ENCODE peak calls at places on chromosomes 2 and 18, in seven cellular contexts. One of them, this sample, is unnamed.

GRCh38 chr2:37361994-37362698 is 17.7 kb downstream of the QPCT start:
- DNase-seq in GM12864: no peak
- DNase-seq in IMR-90: no peak
- DNase-seq in coronary artery: no peak
- DNase-seq in CD4-positive, alpha-beta memory T cell: no peak
- DNase-seq in activated naive CD8-positive, alpha-beta T cell treated with anti-CD3 and anti-CD28 coated beads, Interleukin-2, amount 10 ng/mL, durations not matched to agents 7 days and 5 days: no peak
- DNase-seq in heart right ventricle: no peak
- DNase-seq in this sample: no peak

GRCh38 chr2:55550368-55551102 is 31.0 kb downstream of the CFAP36 start:
- DNase-seq in GM12864: no peak
- DNase-seq in IMR-90: peak
- DNase-seq in coronary artery: no peak
- DNase-seq in CD4-positive, alpha-beta memory T cell: no peak
- DNase-seq in activated naive CD8-positive, alpha-beta T cell treated with anti-CD3 and anti-CD28 coated beads, Interleukin-2, amount 10 ng/mL, durations not matched to agents 7 days and 5 days: no peak
- DNase-seq in heart right ventricle: no peak
- DNase-seq in this sample: no peak

GRCh38 chr2:26238301-26238958 is 6.0 kb downstream of the HADHA start:
- DNase-seq in GM12864: no peak
- DNase-seq in IMR-90: peak
- DNase-seq in coronary artery: no peak
- DNase-seq in CD4-positive, alpha-beta memory T cell: no peak
- DNase-seq in activated naive CD8-positive, alpha-beta T cell treated with anti-CD3 and anti-CD28 coated beads, Interleukin-2, amount 10 ng/mL, durations not matched to agents 7 days and 5 days: no peak
- DNase-seq in heart right ventricle: no peak
- DNase-seq in this sample: no peak

GRCh38 chr2:151363709-151364108 is 6.3 kb downstream of the TNFAIP6 start:
- DNase-seq in GM12864: peak
- DNase-seq in IMR-90: no peak
- DNase-seq in coronary artery: no peak
- DNase-seq in CD4-positive, alpha-beta memory T cell: no peak
- DNase-seq in activated naive CD8-positive, alpha-beta T cell treated with anti-CD3 and anti-CD28 coated beads, Interleukin-2, amount 10 ng/mL, durations not matched to agents 7 days and 5 days: no peak
- DNase-seq in heart right ventricle: peak
- DNase-seq in this sample: no peak

GRCh38 chr2:38244306-38244705 is 132.8 kb downstream of the ATL2 start:
- DNase-seq in GM12864: no peak
- DNase-seq in IMR-90: no peak
- DNase-seq in coronary artery: no peak
- DNase-seq in CD4-positive, alpha-beta memory T cell: no peak
- DNase-seq in activated naive CD8-positive, alpha-beta T cell treated with anti-CD3 and anti-CD28 coated beads, Interleukin-2, amount 10 ng/mL, durations not matched to agents 7 days and 5 days: no peak
- DNase-seq in heart right ventricle: no peak
- DNase-seq in this sample: no peak

GRCh38 chr2:239006886-239007285 is 159.0 kb downstream of the TWIST2 start:
- DNase-seq in GM12864: no peak
- DNase-seq in IMR-90: peak
- DNase-seq in coronary artery: no peak
- DNase-seq in CD4-positive, alpha-beta memory T cell: no peak
- DNase-seq in activated naive CD8-positive, alpha-beta T cell treated with anti-CD3 and anti-CD28 coated beads, Interleukin-2, amount 10 ng/mL, durations not matched to agents 7 days and 5 days: no peak
- DNase-seq in heart right ventricle: no peak
- DNase-seq in this sample: no peak

GRCh38 chr18:66966171-66966570 is 362.3 kb upstream of the CDH19 start:
- DNase-seq in GM12864: no peak
- DNase-seq in IMR-90: no peak
- DNase-seq in coronary artery: no peak
- DNase-seq in CD4-positive, alpha-beta memory T cell: no peak
- DNase-seq in activated naive CD8-positive, alpha-beta T cell treated with anti-CD3 and anti-CD28 coated beads, Interleukin-2, amount 10 ng/mL, durations not matched to agents 7 days and 5 days: no peak
- DNase-seq in heart right ventricle: no peak
- DNase-seq in this sample: no peak

GRCh38 chr18:48893559-48894265 is 57.1 kb downstream of the SMAD7 start:
- DNase-seq in GM12864: no peak
- DNase-seq in IMR-90: no peak
- DNase-seq in coronary artery: peak
- DNase-seq in CD4-positive, alpha-beta memory T cell: no peak
- DNase-seq in activated naive CD8-positive, alpha-beta T cell treated with anti-CD3 and anti-CD28 coated beads, Interleukin-2, amount 10 ng/mL, durations not matched to agents 7 days and 5 days: peak
- DNase-seq in heart right ventricle: no peak
- DNase-seq in this sample: no peak

GRCh38 chr2:104572856-104573255 is 281.1 kb upstream of the POU3F3 start:
- DNase-seq in GM12864: no peak
- DNase-seq in IMR-90: no peak
- DNase-seq in coronary artery: no peak
- DNase-seq in CD4-positive, alpha-beta memory T cell: no peak
- DNase-seq in activated naive CD8-positive, alpha-beta T cell treated with anti-CD3 and anti-CD28 coated beads, Interleukin-2, amount 10 ng/mL, durations not matched to agents 7 days and 5 days: no peak
- DNase-seq in heart right ventricle: no peak
- DNase-seq in this sample: no peak

GRCh38 chr2:136135924-136136906 is 18.3 kb upstream of the CXCR4 start:
- DNase-seq in GM12864: no peak
- DNase-seq in IMR-90: no peak
- DNase-seq in coronary artery: peak
- DNase-seq in CD4-positive, alpha-beta memory T cell: peak
- DNase-seq in activated naive CD8-positive, alpha-beta T cell treated with anti-CD3 and anti-CD28 coated beads, Interleukin-2, amount 10 ng/mL, durations not matched to agents 7 days and 5 days: peak
- DNase-seq in heart right ventricle: no peak
- DNase-seq in this sample: no peak

GRCh38 chr2:28357948-28358667 is 34.5 kb upstream of the FOSL2 start:
- DNase-seq in GM12864: no peak
- DNase-seq in IMR-90: no peak
- DNase-seq in coronary artery: no peak
- DNase-seq in CD4-positive, alpha-beta memory T cell: no peak
- DNase-seq in activated naive CD8-positive, alpha-beta T cell treated with anti-CD3 and anti-CD28 coated beads, Interleukin-2, amount 10 ng/mL, durations not matched to agents 7 days and 5 days: no peak
- DNase-seq in heart right ventricle: no peak
- DNase-seq in this sample: no peak

GRCh38 chr2:3498783-3499394 is 20.4 kb downstream of the ADI1 start:
- DNase-seq in GM12864: no peak
- DNase-seq in IMR-90: no peak
- DNase-seq in coronary artery: no peak
- DNase-seq in CD4-positive, alpha-beta memory T cell: no peak
- DNase-seq in activated naive CD8-positive, alpha-beta T cell treated with anti-CD3 and anti-CD28 coated beads, Interleukin-2, amount 10 ng/mL, durations not matched to agents 7 days and 5 days: no peak
- DNase-seq in heart right ventricle: no peak
- DNase-seq in this sample: no peak

GRCh38 chr2:172084734-172085459 is 410 bp upstream of the DLX1 start:
- DNase-seq in GM12864: peak
- DNase-seq in IMR-90: peak
- DNase-seq in coronary artery: no peak
- DNase-seq in CD4-positive, alpha-beta memory T cell: peak
- DNase-seq in activated naive CD8-positive, alpha-beta T cell treated with anti-CD3 and anti-CD28 coated beads, Interleukin-2, amount 10 ng/mL, durations not matched to agents 7 days and 5 days: peak
- DNase-seq in heart right ventricle: peak
- DNase-seq in this sample: peak

GRCh38 chr18:61893304-61893970 is 630 bp upstream of the RNF152 start:
- DNase-seq in GM12864: no peak
- DNase-seq in IMR-90: peak
- DNase-seq in coronary artery: peak
- DNase-seq in CD4-positive, alpha-beta memory T cell: peak
- DNase-seq in activated naive CD8-positive, alpha-beta T cell treated with anti-CD3 and anti-CD28 coated beads, Interleukin-2, amount 10 ng/mL, durations not matched to agents 7 days and 5 days: peak
- DNase-seq in heart right ventricle: peak
- DNase-seq in this sample: peak

GRCh38 chr2:25979006-25979405 is 3.3 kb downstream of the KIF3C start:
- DNase-seq in GM12864: no peak
- DNase-seq in IMR-90: no peak
- DNase-seq in coronary artery: no peak
- DNase-seq in CD4-positive, alpha-beta memory T cell: no peak
- DNase-seq in activated naive CD8-positive, alpha-beta T cell treated with anti-CD3 and anti-CD28 coated beads, Interleukin-2, amount 10 ng/mL, durations not matched to agents 7 days and 5 days: no peak
- DNase-seq in heart right ventricle: no peak
- DNase-seq in this sample: no peak

GRCh38 chr2:240431276-240431662 is 4.2 kb upstream of the GPC1 start:
- DNase-seq in GM12864: no peak
- DNase-seq in IMR-90: no peak
- DNase-seq in coronary artery: peak
- DNase-seq in CD4-positive, alpha-beta memory T cell: no peak
- DNase-seq in activated naive CD8-positive, alpha-beta T cell treated with anti-CD3 and anti-CD28 coated beads, Interleukin-2, amount 10 ng/mL, durations not matched to agents 7 days and 5 days: no peak
- DNase-seq in heart right ventricle: no peak
- DNase-seq in this sample: peak

GRCh38 chr18:59385191-59385590 is 26.1 kb upstream of the LMAN1 start:
- DNase-seq in GM12864: no peak
- DNase-seq in IMR-90: no peak
- DNase-seq in coronary artery: no peak
- DNase-seq in CD4-positive, alpha-beta memory T cell: no peak
- DNase-seq in activated naive CD8-positive, alpha-beta T cell treated with anti-CD3 and anti-CD28 coated beads, Interleukin-2, amount 10 ng/mL, durations not matched to agents 7 days and 5 days: no peak
- DNase-seq in heart right ventricle: no peak
- DNase-seq in this sample: no peak

GRCh38 chr18:12041561-12041960 is 52.1 kb upstream of the ANKRD62 start:
- DNase-seq in GM12864: no peak
- DNase-seq in IMR-90: peak
- DNase-seq in coronary artery: peak
- DNase-seq in CD4-positive, alpha-beta memory T cell: no peak
- DNase-seq in activated naive CD8-positive, alpha-beta T cell treated with anti-CD3 and anti-CD28 coated beads, Interleukin-2, amount 10 ng/mL, durations not matched to agents 7 days and 5 days: no peak
- DNase-seq in heart right ventricle: no peak
- DNase-seq in this sample: no peak

GRCh38 chr18:10353791-10354190 is 100.6 kb upstream of the APCDD1 start:
- DNase-seq in GM12864: no peak
- DNase-seq in IMR-90: peak
- DNase-seq in coronary artery: no peak
- DNase-seq in CD4-positive, alpha-beta memory T cell: no peak
- DNase-seq in activated naive CD8-positive, alpha-beta T cell treated with anti-CD3 and anti-CD28 coated beads, Interleukin-2, amount 10 ng/mL, durations not matched to agents 7 days and 5 days: no peak
- DNase-seq in heart right ventricle: no peak
- DNase-seq in this sample: no peak

GRCh38 chr2:205930209-205930608 is 155.8 kb downstream of the INO80D start:
- DNase-seq in GM12864: no peak
- DNase-seq in IMR-90: peak
- DNase-seq in coronary artery: no peak
- DNase-seq in CD4-positive, alpha-beta memory T cell: no peak
- DNase-seq in activated naive CD8-positive, alpha-beta T cell treated with anti-CD3 and anti-CD28 coated beads, Interleukin-2, amount 10 ng/mL, durations not matched to agents 7 days and 5 days: no peak
- DNase-seq in heart right ventricle: peak
- DNase-seq in this sample: no peak

This sample was measured in type B pancreatic cell.